ENCODE peak calls at places on chromosomes 16 and 17, in five cellular contexts. R is NCI-H748 treated with DMSO at 0.1 percent for 48 hours, T is NCI-H187, P is left ventricle myocardium inferior, S is NCI-H510A. L is an unnamed sample.

GRCh38 chr16:1771072-1771863 is at the start of gene NME3:
- DNase-seq in S (no peak), P (peak), T (peak), R (no peak), L (peak)

GRCh38 chr17:12731839-12732238 is 57.5 kb upstream of the ARHGAP44 start:
- DNase-seq in S (no peak), T (no peak), R (no peak), P (peak), L (peak)

GRCh38 chr16:85245307-85246172 is 133.3 kb upstream of the CIBAR2 start:
- DNase-seq in S (no peak), T (peak), P (no peak), R (peak), L (peak)

GRCh38 chr17:11487469-11487868 is 110.8 kb upstream of the DNAH9 start:
- DNase-seq in T (no peak), S (no peak), R (no peak), P (no peak), L (no peak)

GRCh38 chr16:11396241-11397048 is 51.2 kb downstream of the RMI2 start:
- DNase-seq in R (no peak), P (peak), T (no peak), S (no peak), L (peak)

GRCh38 chr17:80413771-80414507 is 1.0 kb upstream of the ENDOV start:
- DNase-seq in T (no peak), P (no peak), R (no peak), S (no peak), L (no peak)

GRCh38 chr17:50834786-50835562 is 412 bp upstream of the WFIKKN2 start:
- DNase-seq in S (no peak), P (no peak), T (no peak), R (no peak), L (no peak)

GRCh38 chr17:3890082-3890892 is 2.6 kb downstream of the CAMKK1 start:
- DNase-seq in S (peak), R (no peak), P (peak), T (no peak), L (peak)

GRCh38 chr17:40604327-40605080 is 39.2 kb upstream of the CCR7 start:
- DNase-seq in S (no peak), R (no peak), P (no peak), T (no peak), L (no peak)

GRCh38 chr17:66431910-66432309 is 129.5 kb downstream of the PRKCA start:
- DNase-seq in T (no peak), R (no peak), S (no peak), P (no peak), L (no peak)

GRCh38 chr17:19996502-19996901 is 12.7 kb upstream of the SPECC1 start:
- DNase-seq in S (peak), R (no peak), T (no peak), P (no peak), L (no peak)

GRCh38 chr17:65707780-65708179 is 146.3 kb upstream of the AXIN2 start:
- DNase-seq in T (no peak), P (no peak), S (no peak), R (no peak), L (no peak)

GRCh38 chr16:54245788-54246453 is 40.7 kb downstream of the IRX3 start:
- DNase-seq in S (no peak), P (no peak), R (no peak), T (no peak), L (no peak)

GRCh38 chr16:87678618-87679017 is 76.3 kb downstream of the JPH3 start:
- DNase-seq in P (no peak), T (no peak), S (no peak), R (no peak), L (no peak)

GRCh38 chr16:396199-396598 is 800 bp upstream of the NME4 start:
- DNase-seq in R (no peak), T (no peak), S (no peak), P (no peak), L (no peak)

GRCh38 chr16:721765-722481 is 977 bp downstream of the ANTKMT start:
- DNase-seq in P (no peak), S (no peak), T (no peak), R (no peak), L (no peak)

GRCh38 chr17:4800462-4801185 is 1.5 kb downstream of the C17orf114 start:
- DNase-seq in P (no peak), T (no peak), R (no peak), S (peak), L (no peak)

GRCh38 chr16:13100970-13101369 is 199.6 kb downstream of the SHISA9 start:
- DNase-seq in T (no peak), S (no peak), R (no peak), P (no peak), L (no peak)

GRCh38 chr16:47052666-47053640 is 79.5 kb upstream of the DNAJA2 start:
- DNase-seq in P (no peak), T (no peak), S (no peak), R (no peak), L (no peak)

GRCh38 chr16:88651276-88651988 is 579 bp upstream of the CYBA start:
- DNase-seq in R (no peak), T (no peak), P (peak), S (peak), L (peak)

GRCh38 chr17:48003686-48004120 is 32.8 kb downstream of the CDK5RAP3 start:
- DNase-seq in T (no peak), P (no peak), S (no peak), R (peak), L (no peak)